ENCODE peak calls at places on chromosomes 7 and 10, in seven cellular contexts. One of them, this sample, is unnamed. For H3K4me1 and H3K9me3, the result is how much of the 10 kb centered on the place peaks cover.

GRCh38 chr10:24894309-24894708 is 58.1 kb downstream of the PRTFDC1 start:
- DNase-seq in adrenal gland: peak
- DNase-seq in cardiac muscle cell: no peak
- DNase-seq in neural progenitor cell: no peak
- DNase-seq in body of pancreas: no peak
- DNase-seq in CD4-positive, alpha-beta memory T cell: no peak
- DNase-seq in A673: no peak
- DNase-seq in this sample: no peak

GRCh38 chr10:111126073-111126472 is 49.2 kb downstream of the ADRA2A start:
- DNase-seq in neural progenitor cell: no peak
- DNase-seq in A673: no peak
- DNase-seq in CD4-positive, alpha-beta memory T cell: no peak
- DNase-seq in adrenal gland: no peak
- DNase-seq in body of pancreas: no peak
- DNase-seq in cardiac muscle cell: no peak
- DNase-seq in this sample: no peak

GRCh38 chr10:75662715-75663114 is 231.3 kb downstream of the LRMDA start:
- DNase-seq in A673: no peak
- DNase-seq in adrenal gland: peak
- DNase-seq in body of pancreas: peak
- DNase-seq in CD4-positive, alpha-beta memory T cell: no peak
- DNase-seq in neural progenitor cell: no peak
- DNase-seq in cardiac muscle cell: no peak
- DNase-seq in this sample: no peak

GRCh38 chr7:22660732-22661131 is 66.3 kb upstream of the IL6 start:
- DNase-seq in adrenal gland: no peak
- DNase-seq in body of pancreas: no peak
- DNase-seq in A673: peak
- DNase-seq in neural progenitor cell: peak
- DNase-seq in CD4-positive, alpha-beta memory T cell: no peak
- DNase-seq in cardiac muscle cell: peak
- DNase-seq in this sample: no peak

GRCh38 chr7:86926732-86927131 is 132.7 kb downstream of the ELAPOR2 start:
- DNase-seq in body of pancreas: peak
- DNase-seq in adrenal gland: peak
- DNase-seq in CD4-positive, alpha-beta memory T cell: peak
- DNase-seq in cardiac muscle cell: peak
- DNase-seq in A673: peak
- DNase-seq in neural progenitor cell: peak
- DNase-seq in this sample: peak

GRCh38 chr10:97768322-97769315 is 3.2 kb downstream of the SFRP5 start:
- DNase-seq in cardiac muscle cell: no peak
- DNase-seq in A673: no peak
- DNase-seq in neural progenitor cell: no peak
- DNase-seq in CD4-positive, alpha-beta memory T cell: no peak
- DNase-seq in body of pancreas: no peak
- DNase-seq in adrenal gland: no peak
- DNase-seq in this sample: no peak

GRCh38 chr7:27586825-27587224 is 75.9 kb downstream of the HIBADH start:
- DNase-seq in CD4-positive, alpha-beta memory T cell: no peak
- DNase-seq in A673: peak
- DNase-seq in body of pancreas: peak
- DNase-seq in cardiac muscle cell: no peak
- DNase-seq in neural progenitor cell: peak
- DNase-seq in adrenal gland: no peak
- DNase-seq in this sample: no peak

GRCh38 chr7:158076215-158076614 is 511.4 kb downstream of the PTPRN2 start:
- DNase-seq in CD4-positive, alpha-beta memory T cell: no peak
- DNase-seq in adrenal gland: no peak
- DNase-seq in A673: no peak
- DNase-seq in cardiac muscle cell: no peak
- DNase-seq in body of pancreas: peak
- DNase-seq in neural progenitor cell: no peak
- DNase-seq in this sample: no peak

GRCh38 chr10:73762915-73763314 is 18.7 kb downstream of the SEC24C start:
- DNase-seq in neural progenitor cell: no peak
- DNase-seq in adrenal gland: no peak
- DNase-seq in A673: no peak
- DNase-seq in CD4-positive, alpha-beta memory T cell: no peak
- DNase-seq in body of pancreas: no peak
- DNase-seq in cardiac muscle cell: no peak
- DNase-seq in this sample: no peak

GRCh38 chr7:154096-154835 is 38.1 kb upstream of the FAM20C start:
- DNase-seq in adrenal gland: no peak
- DNase-seq in cardiac muscle cell: no peak
- DNase-seq in body of pancreas: no peak
- DNase-seq in CD4-positive, alpha-beta memory T cell: no peak
- DNase-seq in A673: no peak
- DNase-seq in neural progenitor cell: no peak
- DNase-seq in this sample: no peak

GRCh38 chr7:1536105-1536767 is 5.7 kb downstream of the MAFK start:
- DNase-seq in body of pancreas: no peak
- DNase-seq in neural progenitor cell: no peak
- DNase-seq in cardiac muscle cell: no peak
- DNase-seq in adrenal gland: no peak
- DNase-seq in CD4-positive, alpha-beta memory T cell: no peak
- DNase-seq in A673: no peak
- DNase-seq in this sample: no peak

GRCh38 chr7:140982508-140982907 is 32.2 kb downstream of the MRPS33 start:
- DNase-seq in adrenal gland: no peak
- DNase-seq in A673: no peak
- DNase-seq in body of pancreas: no peak
- DNase-seq in CD4-positive, alpha-beta memory T cell: no peak
- DNase-seq in cardiac muscle cell: no peak
- DNase-seq in neural progenitor cell: no peak
- DNase-seq in this sample: no peak

GRCh38 chr10:91465261-91465660 is 55.1 kb downstream of the HECTD2 start:
- DNase-seq in cardiac muscle cell: no peak
- DNase-seq in neural progenitor cell: no peak
- DNase-seq in adrenal gland: no peak
- DNase-seq in body of pancreas: no peak
- DNase-seq in A673: no peak
- DNase-seq in CD4-positive, alpha-beta memory T cell: no peak
- DNase-seq in this sample: no peak

GRCh38 chr10:119541459-119542356 is 811 bp downstream of the RGS10 start:
- DNase-seq in cardiac muscle cell: no peak
- DNase-seq in body of pancreas: no peak
- DNase-seq in CD4-positive, alpha-beta memory T cell: peak
- DNase-seq in adrenal gland: no peak
- DNase-seq in neural progenitor cell: no peak
- DNase-seq in A673: no peak
- DNase-seq in this sample: no peak

GRCh38 chr10:71473671-71474599 is 77.2 kb downstream of the CDH23 start:
- DNase-seq in neural progenitor cell: no peak
- DNase-seq in A673: no peak
- DNase-seq in cardiac muscle cell: no peak
- DNase-seq in CD4-positive, alpha-beta memory T cell: no peak
- DNase-seq in body of pancreas: peak
- DNase-seq in adrenal gland: no peak
- DNase-seq in this sample: no peak

GRCh38 chr7:120874722-120875121 is 16.8 kb upstream of the TSPAN12 start:
- DNase-seq in cardiac muscle cell: no peak
- DNase-seq in adrenal gland: no peak
- DNase-seq in A673: peak
- DNase-seq in CD4-positive, alpha-beta memory T cell: no peak
- DNase-seq in body of pancreas: no peak
- DNase-seq in neural progenitor cell: no peak
- DNase-seq in this sample: no peak

GRCh38 chr7:44559485-44559884 is 14.2 kb downstream of the DDX56 start:
- DNase-seq in neural progenitor cell: no peak
- DNase-seq in body of pancreas: no peak
- DNase-seq in CD4-positive, alpha-beta memory T cell: no peak
- DNase-seq in cardiac muscle cell: no peak
- DNase-seq in A673: no peak
- DNase-seq in adrenal gland: no peak
- DNase-seq in this sample: no peak

GRCh38 chr10:43236176-43236850 is 30.6 kb downstream of the RASGEF1A start:
- DNase-seq in cardiac muscle cell: no peak
- DNase-seq in A673: no peak
- DNase-seq in body of pancreas: no peak
- DNase-seq in neural progenitor cell: no peak
- DNase-seq in CD4-positive, alpha-beta memory T cell: no peak
- DNase-seq in adrenal gland: no peak
- DNase-seq in this sample: no peak

GRCh38 chr7:43694399-43694748 is 34.9 kb downstream of the COA1 start:
- DNase-seq in body of pancreas: no peak
- DNase-seq in CD4-positive, alpha-beta memory T cell: no peak
- DNase-seq in adrenal gland: no peak
- DNase-seq in cardiac muscle cell: no peak
- DNase-seq in neural progenitor cell: no peak
- DNase-seq in A673: no peak
- DNase-seq in this sample: no peak

GRCh38 chr7:92778972-92779371 is 57.4 kb downstream of the CDK6 start:
- DNase-seq in body of pancreas: peak
- DNase-seq in cardiac muscle cell: no peak
- DNase-seq in adrenal gland: peak
- DNase-seq in neural progenitor cell: no peak
- DNase-seq in CD4-positive, alpha-beta memory T cell: no peak
- DNase-seq in A673: no peak
- DNase-seq in this sample: no peak

GRCh38 chr7:130430841-130431713 is 9.7 kb downstream of the CEP41 start:
- DNase-seq in neural progenitor cell: no peak
- DNase-seq in body of pancreas: peak
- DNase-seq in adrenal gland: no peak
- DNase-seq in cardiac muscle cell: no peak
- DNase-seq in CD4-positive, alpha-beta memory T cell: no peak
- DNase-seq in A673: no peak
- DNase-seq in this sample: peak

GRCh38 chr10:33291053-33291592 is 43.3 kb downstream of the NRP1 start:
- DNase-seq in body of pancreas: no peak
- DNase-seq in adrenal gland: no peak
- DNase-seq in CD4-positive, alpha-beta memory T cell: no peak
- DNase-seq in neural progenitor cell: no peak
- DNase-seq in cardiac muscle cell: no peak
- DNase-seq in A673: peak
- DNase-seq in this sample: no peak

GRCh38 chr10:71077143-71077581 is 135.2 kb upstream of the UNC5B start:
- DNase-seq in CD4-positive, alpha-beta memory T cell: no peak
- DNase-seq in body of pancreas: no peak
- DNase-seq in cardiac muscle cell: no peak
- DNase-seq in A673: no peak
- DNase-seq in adrenal gland: no peak
- DNase-seq in neural progenitor cell: no peak
- DNase-seq in this sample: no peak

GRCh38 chr7:130930260-130930659 is 196.3 kb upstream of the KLF14 start:
- DNase-seq in CD4-positive, alpha-beta memory T cell: peak
- DNase-seq in cardiac muscle cell: no peak
- DNase-seq in A673: no peak
- DNase-seq in neural progenitor cell: no peak
- DNase-seq in adrenal gland: peak
- DNase-seq in body of pancreas: no peak
- DNase-seq in this sample: peak

GRCh38 chr7:149224352-149224751 is 15.1 kb upstream of the ZNF212 start:
- DNase-seq in CD4-positive, alpha-beta memory T cell: no peak
- DNase-seq in adrenal gland: no peak
- DNase-seq in neural progenitor cell: no peak
- DNase-seq in cardiac muscle cell: no peak
- DNase-seq in A673: no peak
- DNase-seq in body of pancreas: no peak
- DNase-seq in this sample: no peak

GRCh38 chr10:79608505-79609375 is 2.0 kb upstream of the SFTPA1 start:
- DNase-seq in A673: peak
- DNase-seq in cardiac muscle cell: peak
- DNase-seq in body of pancreas: peak
- DNase-seq in neural progenitor cell: peak
- DNase-seq in adrenal gland: no peak
- DNase-seq in CD4-positive, alpha-beta memory T cell: peak
- DNase-seq in this sample: peak

GRCh38 chr10:94197241-94197640 is 165.5 kb downstream of the NOC3L start:
- DNase-seq in CD4-positive, alpha-beta memory T cell: no peak
- DNase-seq in neural progenitor cell: no peak
- DNase-seq in body of pancreas: no peak
- DNase-seq in A673: no peak
- DNase-seq in cardiac muscle cell: no peak
- DNase-seq in adrenal gland: no peak
- DNase-seq in this sample: no peak

GRCh38 chr7:69597278-69598076 is 798 bp upstream of the AUTS2 start:
- DNase-seq in A673: no peak
- DNase-seq in CD4-positive, alpha-beta memory T cell: no peak
- DNase-seq in adrenal gland: peak
- DNase-seq in body of pancreas: peak
- DNase-seq in cardiac muscle cell: peak
- DNase-seq in neural progenitor cell: peak
- DNase-seq in this sample: peak

GRCh38 chr10:58743466-58744115 is 230.9 kb downstream of the BICC1 start:
- DNase-seq in body of pancreas: no peak
- DNase-seq in A673: no peak
- DNase-seq in adrenal gland: no peak
- DNase-seq in neural progenitor cell: peak
- DNase-seq in CD4-positive, alpha-beta memory T cell: no peak
- DNase-seq in cardiac muscle cell: peak
- DNase-seq in this sample: peak

GRCh38 chr10:30151581-30152389 is 92.4 kb upstream of the JCAD start:
- DNase-seq in adrenal gland: peak
- DNase-seq in cardiac muscle cell: no peak
- DNase-seq in body of pancreas: no peak
- DNase-seq in A673: peak
- DNase-seq in neural progenitor cell: no peak
- DNase-seq in CD4-positive, alpha-beta memory T cell: no peak
- DNase-seq in this sample: peak
- H3K4me1 ChIP-seq in adrenal gland: under half
- H3K4me1 ChIP-seq in cardiac muscle cell: under half
- H3K4me1 ChIP-seq in body of pancreas: under half
- H3K4me1 ChIP-seq in A673: under half
- H3K4me1 ChIP-seq in neural progenitor cell: under half
- H3K4me1 ChIP-seq in CD4-positive, alpha-beta memory T cell: under half
- H3K4me1 ChIP-seq in this sample: under half

GRCh38 chr7:64914557-64914956 is 11.5 kb downstream of the ZNF273 start:
- DNase-seq in body of pancreas: no peak
- DNase-seq in neural progenitor cell: no peak
- DNase-seq in cardiac muscle cell: no peak
- DNase-seq in CD4-positive, alpha-beta memory T cell: no peak
- DNase-seq in adrenal gland: no peak
- DNase-seq in A673: no peak
- DNase-seq in this sample: no peak
- H3K9me3 ChIP-seq in body of pancreas: under half
- H3K9me3 ChIP-seq in neural progenitor cell: under half
- H3K9me3 ChIP-seq in cardiac muscle cell: under half
- H3K9me3 ChIP-seq in CD4-positive, alpha-beta memory T cell: under half
- H3K9me3 ChIP-seq in adrenal gland: under half
- H3K9me3 ChIP-seq in A673: under half
- H3K9me3 ChIP-seq in this sample: under half

GRCh38 chr10:103693812-103694205 is 161.6 kb downstream of the SH3PXD2A start:
- DNase-seq in cardiac muscle cell: no peak
- DNase-seq in adrenal gland: no peak
- DNase-seq in A673: no peak
- DNase-seq in neural progenitor cell: no peak
- DNase-seq in CD4-positive, alpha-beta memory T cell: no peak
- DNase-seq in body of pancreas: no peak
- DNase-seq in this sample: no peak
- H3K4me3 ChIP-seq in cardiac muscle cell: no peak
- H3K4me3 ChIP-seq in adrenal gland: no peak
- H3K4me3 ChIP-seq in A673: no peak
- H3K4me3 ChIP-seq in neural progenitor cell: peak
- H3K4me3 ChIP-seq in CD4-positive, alpha-beta memory T cell: peak
- H3K4me3 ChIP-seq in body of pancreas: no peak
- H3K4me3 ChIP-seq in this sample: no peak

GRCh38 chr10:30383366-30383765 is 34.3 kb upstream of the MTPAP start:
- DNase-seq in neural progenitor cell: no peak
- DNase-seq in adrenal gland: peak
- DNase-seq in CD4-positive, alpha-beta memory T cell: no peak
- DNase-seq in A673: no peak
- DNase-seq in cardiac muscle cell: peak
- DNase-seq in body of pancreas: peak
- DNase-seq in this sample: no peak
- H3K4me1 ChIP-seq in neural progenitor cell: under half
- H3K4me1 ChIP-seq in adrenal gland: under half
- H3K4me1 ChIP-seq in CD4-positive, alpha-beta memory T cell: under half
- H3K4me1 ChIP-seq in A673: under half
- H3K4me1 ChIP-seq in cardiac muscle cell: under half
- H3K4me1 ChIP-seq in body of pancreas: under half
- H3K4me1 ChIP-seq in this sample: under half

This sample was measured in SJCRH30.